ENCODE peak calls at places on chromosomes 3 and 15, in eight cellular contexts. E is right atrium auricular region, J is hippocampal formation, K is activated T-helper 1 cell treated with Interleukin-2 at 50 U/mL for 16 hours, Q is activated gamma-delta T cell treated with Interleukin-2 at 50 U/mL for 16 hours, C is tibial artery, L is HEK293T, I is adrenal gland. F is an unnamed sample.

GRCh38 chr3:137642831-137643230 is 121.3 kb upstream of the SOX14 start:
- DNase-seq in J (no peak), K (no peak), I (no peak), L (no peak), E (no peak), Q (no peak), C (no peak), F (no peak)

GRCh38 chr3:110814170-110815007 is 257.2 kb upstream of the NECTIN3 start:
- DNase-seq in Q (peak; percentile 13), J (no peak), I (no peak), C (no peak), E (no peak), K (no peak), L (no peak), F (no peak)

GRCh38 chr3:143595456-143596077 is 252.7 kb downstream of the SLC9A9 start:
- DNase-seq in Q (no peak), K (no peak), J (no peak), I (no peak), L (no peak), E (no peak), C (no peak), F (no peak)

GRCh38 chr3:99023590-99024192 is 122.2 kb upstream of the DCBLD2 start:
- DNase-seq in C (no peak), I (no peak), J (peak; percentile 40), E (no peak), Q (no peak), L (peak; percentile 34), K (no peak), F (no peak)

GRCh38 chr3:27824312-27825200 is 102.4 kb upstream of the EOMES start:
- DNase-seq in C (no peak), J (no peak), L (no peak), E (no peak), I (no peak), K (no peak), Q (no peak), F (no peak)

GRCh38 chr3:33380653-33381052 is 59.6 kb downstream of the UBP1 start:
- DNase-seq in C (no peak), J (no peak), Q (no peak), I (no peak), K (no peak), L (no peak), E (no peak), F (no peak)

GRCh38 chr3:177574232-177574856 is 377.1 kb upstream of the TBL1XR1 start:
- DNase-seq in L (no peak), C (no peak), I (no peak), Q (no peak), E (no peak), K (no peak), J (no peak), F (no peak)

GRCh38 chr3:53040361-53040820 is 5.5 kb downstream of the SFMBT1 start:
- DNase-seq in E (no peak), C (no peak), K (no peak), J (no peak), Q (no peak), L (no peak), I (no peak), F (no peak)

GRCh38 chr15:32956006-32956405 is 238.2 kb downstream of the GREM1 start:
- DNase-seq in Q (no peak), L (peak; percentile 23), I (no peak), C (no peak), K (no peak), J (peak; percentile 14), E (no peak), F (no peak)

GRCh38 chr15:92277776-92278175 is 115.9 kb upstream of the ST8SIA2 start:
- DNase-seq in J (peak; percentile 3), I (peak; percentile 53), C (no peak), L (no peak), E (no peak), K (no peak), Q (no peak), F (no peak)

F was measured in CD4-positive, alpha-beta T cell.